ENCODE peak calls at places on chromosomes 12 and 14, in five cellular contexts. E is AG08396, Q is EH, H is hepatocyte, R is left ventricle myocardium inferior. M is an unnamed sample.

GRCh38 chr12:25852792-25853191 is 105.7 kb upstream of the RASSF8 start:
- DNase-seq in Q (peak), E (no peak), R (no peak), H (no peak), M (no peak)

GRCh38 chr14:75283162-75283883 is 4.7 kb downstream of the FOS start:
- DNase-seq in H (peak), Q (no peak), R (no peak), E (no peak), M (no peak)

GRCh38 chr12:82650627-82651337 is 35.9 kb upstream of the TMTC2 start:
- DNase-seq in R (peak), H (peak), Q (no peak), E (no peak), M (no peak)

GRCh38 chr12:52741378-52742195 is 35.6 kb downstream of the KRT76 start:
- DNase-seq in H (peak), E (peak), Q (peak), R (peak), M (no peak)

GRCh38 chr12:47984331-47984801 is 19.9 kb downstream of the COL2A1 start:
- DNase-seq in H (no peak), E (no peak), R (no peak), Q (no peak), M (no peak)

GRCh38 chr14:24141030-24141880 is at the start of gene EMC9:
- DNase-seq in E (peak), R (peak), H (peak), Q (peak), M (peak)

GRCh38 chr14:37579250-37579649 is 15.8 kb downstream of the FOXA1 start:
- DNase-seq in R (no peak), Q (no peak), H (no peak), E (no peak), M (no peak)

GRCh38 chr14:80608563-80608962 is 333.0 kb downstream of the CEP128 start:
- DNase-seq in H (no peak), E (no peak), R (no peak), Q (no peak), M (no peak)

GRCh38 chr14:100294963-100295330 is 11.3 kb downstream of the SLC25A29 start:
- DNase-seq in H (no peak), Q (no peak), E (no peak), R (no peak), M (no peak)

GRCh38 chr12:124720019-124720686 is 143.5 kb downstream of the SCARB1 start:
- DNase-seq in Q (peak), R (no peak), E (no peak), H (peak), M (no peak)

GRCh38 chr12:118371354-118372282 is 1.1 kb downstream of the TAOK3 start:
- DNase-seq in E (peak), H (peak), Q (peak), R (peak), M (no peak)

GRCh38 chr12:124420972-124421674 is 126.2 kb downstream of the RFLNA start:
- DNase-seq in H (no peak), Q (no peak), R (peak), E (no peak), M (no peak)

GRCh38 chr14:67079836-67080235 is 109.4 kb upstream of the GARIN2 start:
- DNase-seq in Q (no peak), R (no peak), E (no peak), H (no peak), M (no peak)

GRCh38 chr12:132295101-132295526 is 34.3 kb downstream of the GALNT9 start:
- DNase-seq in R (no peak), E (no peak), H (no peak), Q (no peak), M (peak)

GRCh38 chr12:26732010-26732908 is 100.7 kb downstream of the ITPR2 start:
- DNase-seq in Q (peak), R (no peak), H (no peak), E (no peak), M (no peak)

GRCh38 chr12:117789195-117789912 is 179.4 kb downstream of the KSR2 start:
- DNase-seq in Q (no peak), R (no peak), H (no peak), E (no peak), M (no peak)

GRCh38 chr14:31080489-31080888 is 54.3 kb upstream of the STRN3 start:
- DNase-seq in E (no peak), Q (no peak), H (no peak), R (no peak), M (no peak)

GRCh38 chr12:78871566-78871965 is 7.0 kb downstream of the SYT1 start:
- DNase-seq in Q (no peak), E (no peak), H (no peak), R (no peak), M (peak)

GRCh38 chr14:50038398-50039119 is 77.8 kb downstream of the VCPKMT start:
- DNase-seq in R (no peak), H (no peak), E (peak), Q (peak), M (no peak)

GRCh38 chr14:69716483-69717187 is 50.3 kb upstream of the SRSF5 start:
- DNase-seq in R (peak), H (peak), E (peak), Q (peak), M (peak)

GRCh38 chr12:57164966-57165365 is 17.5 kb upstream of the LRP1-AS start:
- DNase-seq in E (no peak), H (no peak), R (no peak), Q (peak), M (no peak)

GRCh38 chr12:52050116-52050770 is 999 bp upstream of the NR4A1 start:
- DNase-seq in R (no peak), E (no peak), H (peak), Q (no peak), M (no peak)

GRCh38 chr12:26271889-26272492 is 76.6 kb downstream of the SSPN start:
- DNase-seq in H (peak), Q (peak), R (peak), E (peak), M (no peak)

GRCh38 chr14:60092516-60092915 is 793 bp downstream of the PCNX4 start:
- DNase-seq in E (no peak), R (no peak), H (peak), Q (peak), M (no peak)